ENCODE peak calls at places on chromosomes 3 and 15, in six cellular contexts. O is A549, C is NB4, V is GM12878, N is K562, J is HepG2. B is an unnamed sample.

GRCh38 chr3:109047366-109047765 is 70.6 kb downstream of the MORC1 start:
- DNase-seq in N (no peak), V (no peak), C (no peak), O (no peak), J (no peak), B (no peak)

GRCh38 chr3:116848402-116848801 is 138.8 kb downstream of the TUSC7 start:
- DNase-seq in J (no peak), N (no peak), V (no peak), C (no peak), O (no peak), B (no peak)

GRCh38 chr15:92525758-92526245 is 129.8 kb downstream of the FAM174B start:
- DNase-seq in N (no peak), J (no peak), V (no peak), O (no peak), C (no peak), B (no peak)

GRCh38 chr3:156259896-156260788 is 139.8 kb downstream of the KCNAB1 start:
- DNase-seq in V (no peak), O (no peak), N (no peak), C (no peak), J (no peak), B (peak)

GRCh38 chr15:83318861-83319415 is 34.5 kb upstream of the BNC1 start:
- DNase-seq in N (no peak), J (no peak), O (no peak), C (no peak), V (no peak), B (no peak)

GRCh38 chr3:14422016-14422963 is 19.9 kb downstream of the SLC6A6 start:
- DNase-seq in J (no peak), V (no peak), N (no peak), C (no peak), O (no peak), B (no peak)

GRCh38 chr15:69359724-69360123 is 54.4 kb upstream of the KIF23 start:
- DNase-seq in N (no peak), V (no peak), O (no peak), C (peak), J (no peak), B (no peak)

GRCh38 chr3:57951106-57951882 is 56.9 kb upstream of the FLNB start:
- DNase-seq in V (no peak), C (peak), J (peak), N (peak), O (peak), B (peak)

GRCh38 chr15:100623301-100623700 is 20.9 kb downstream of the ASB7 start:
- DNase-seq in J (no peak), O (no peak), N (no peak), V (no peak), C (no peak), B (no peak)

GRCh38 chr15:59892995-59893394 is 111.1 kb upstream of the FOXB1 start:
- DNase-seq in C (peak), O (no peak), V (no peak), J (no peak), N (no peak), B (no peak)

GRCh38 chr3:53457068-53457467 is 37.3 kb upstream of the CACNA1D start:
- DNase-seq in N (no peak), J (no peak), O (no peak), C (peak), V (no peak), B (no peak)

GRCh38 chr3:144018776-144019175 is 47.2 kb downstream of the DIPK2A start:
- DNase-seq in C (no peak), N (no peak), O (no peak), J (no peak), V (no peak), B (no peak)

GRCh38 chr15:101318810-101319200 is 23.8 kb upstream of the SNRPA1 start:
- DNase-seq in J (no peak), V (no peak), O (no peak), C (peak), N (no peak), B (no peak)

GRCh38 chr3:105253225-105253624 is 113.5 kb upstream of the ALCAM start:
- DNase-seq in J (no peak), V (no peak), N (no peak), O (no peak), C (no peak), B (peak)
- TF ChIP-seq MYC in J (no peak), V (no peak), N (no peak), O (no peak), C (no peak), B (no peak)

DNA sequence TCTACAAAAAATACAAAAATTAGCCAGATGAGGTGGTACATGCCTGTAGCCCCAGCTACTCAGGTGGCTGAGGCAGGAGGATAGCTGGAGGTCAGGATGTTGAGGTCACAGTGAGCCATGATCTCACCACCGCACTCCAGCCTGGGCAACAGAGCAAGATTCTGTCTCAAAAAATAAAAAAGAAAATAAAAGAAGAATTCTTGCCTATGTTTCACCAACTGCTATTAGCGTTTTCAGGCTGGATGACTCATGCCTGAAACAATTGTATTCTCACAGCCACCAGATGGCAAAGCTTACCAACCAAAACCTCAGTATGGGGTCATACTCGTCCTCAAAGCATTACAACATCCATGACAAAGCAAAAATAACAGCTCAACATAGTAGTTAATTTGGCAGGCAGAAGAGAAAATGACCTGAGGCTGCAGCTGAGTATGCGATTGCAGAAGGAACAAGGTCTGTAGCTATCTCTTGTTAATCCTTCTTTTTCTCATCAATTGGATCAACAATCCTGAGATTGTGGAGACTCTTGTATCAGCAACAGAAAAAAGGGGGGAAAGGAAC is 52.2 kb downstream of the TP53BP1 start:
- DNase-seq in O (peak), J (peak), N (peak), V (peak), C (peak), B (peak)
- TF ChIP-seq MYC in O (no peak), J (no peak), N (no peak), V (no peak), C (peak), B (no peak)

GRCh38 chr3:35663471-35663870 is 24.1 kb downstream of the ARPP21 start:
- DNase-seq in J (no peak), V (no peak), O (no peak), C (no peak), N (no peak), B (no peak)

GRCh38 chr3:35664460-35664919 is 25.2 kb downstream of the ARPP21 start:
- DNase-seq in V (peak), O (no peak), J (no peak), N (no peak), C (no peak), B (peak)

GRCh38 chr3:35665390-35666055 is 26.2 kb downstream of the ARPP21 start:
- DNase-seq in C (no peak), N (no peak), J (no peak), O (no peak), V (no peak), B (peak)

GRCh38 chr3:35654471-35654870 is 15.1 kb downstream of the ARPP21 start:
- DNase-seq in J (no peak), N (no peak), C (no peak), O (no peak), V (no peak), B (no peak)

DNA sequence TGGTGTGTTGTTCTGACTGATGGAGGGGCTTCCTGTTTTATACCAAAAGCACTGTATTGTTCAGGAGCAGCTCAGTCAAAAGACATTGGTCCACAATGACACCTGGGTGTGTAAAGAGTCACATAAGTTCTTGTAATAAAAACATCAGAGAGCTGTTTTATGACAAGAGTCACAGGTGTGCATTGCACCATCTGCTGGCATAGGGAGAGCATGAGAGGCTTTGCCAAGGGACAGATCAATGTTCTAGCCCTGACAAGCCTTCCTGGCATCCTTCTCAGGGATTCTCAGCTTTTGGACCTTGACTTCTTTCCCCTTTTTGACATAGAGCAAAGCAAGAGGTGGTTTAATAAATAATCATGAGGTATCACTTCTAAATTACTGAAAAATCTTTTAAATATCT is 20.5 kb downstream of the ARPP21 start:
- DNase-seq in C (peak), N (no peak), V (no peak), J (peak), O (no peak), B (no peak)
- TF ChIP-seq MYC in C (no peak), N (no peak), V (no peak), J (no peak), O (no peak), B (no peak)

GRCh38 chr3:128469128-128469527 is 2.4 kb upstream of the DNAJB8 start:
- DNase-seq in C (no peak), N (no peak), J (no peak), V (no peak), O (no peak), B (no peak)

GRCh38 chr3:128464702-128465101 is 2.0 kb downstream of the DNAJB8 start:
- DNase-seq in C (no peak), O (no peak), V (no peak), J (no peak), N (no peak), B (no peak)

GRCh38 chr3:128469584-128469983 is 2.9 kb upstream of the DNAJB8 start:
- DNase-seq in O (no peak), V (no peak), N (no peak), C (no peak), J (no peak), B (no peak)

GRCh38 chr3:128468285-128468790 is 1.6 kb upstream of the DNAJB8 start:
- DNase-seq in O (no peak), C (no peak), J (no peak), V (no peak), N (no peak), B (no peak)

DNA sequence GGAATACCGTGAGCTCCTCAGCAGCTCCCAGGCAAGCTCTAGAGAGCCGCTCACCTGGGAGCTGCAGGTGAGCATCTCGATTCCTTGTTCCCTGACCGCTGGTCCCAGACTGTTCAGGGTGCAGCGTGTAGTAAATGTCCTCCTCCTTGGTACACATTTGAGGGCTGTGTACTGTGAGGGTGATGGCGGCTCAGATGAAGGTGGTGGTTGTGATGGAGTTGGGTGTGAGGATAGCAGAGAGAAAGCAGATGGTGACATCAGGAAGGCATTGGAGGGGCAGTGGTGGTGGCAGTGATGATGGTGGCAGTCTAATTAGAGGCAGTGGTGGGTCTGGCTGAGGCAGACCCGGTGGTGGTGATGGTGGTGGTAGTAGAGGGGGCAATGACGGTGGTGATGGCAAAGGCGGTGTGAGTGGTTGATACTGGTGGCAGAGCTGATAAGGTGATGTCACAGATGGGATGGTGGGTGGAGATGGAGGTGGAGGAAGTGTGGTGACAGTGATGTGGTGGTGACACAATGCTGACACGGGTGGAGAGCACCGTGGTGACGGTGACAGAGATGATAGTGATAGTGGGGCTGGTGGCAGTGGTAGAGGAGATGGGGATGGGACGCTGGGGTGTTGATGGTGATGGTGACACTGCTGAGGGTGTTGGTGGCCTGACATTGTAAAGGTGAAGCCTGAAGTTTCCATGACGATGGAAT is at the start of gene DNAJB8:
- DNase-seq in N (peak), O (no peak), V (no peak), C (no peak), J (no peak), B (no peak)
- TF ChIP-seq MYC in N (no peak), O (no peak), V (no peak), C (no peak), J (no peak), B (no peak)

GRCh38 chr15:77225641-77226040 is 154.7 kb upstream of the TSPAN3 start:
- DNase-seq in C (peak), V (no peak), J (peak), N (no peak), O (no peak), B (peak)

GRCh38 chr15:77226652-77227051 is 155.7 kb upstream of the TSPAN3 start:
- DNase-seq in V (no peak), J (peak), C (no peak), N (no peak), O (no peak), B (peak)

GRCh38 chr15:77221708-77222107 is 150.8 kb upstream of the TSPAN3 start:
- DNase-seq in J (no peak), O (no peak), N (no peak), V (no peak), C (no peak), B (no peak)

GRCh38 chr15:77225088-77225487 is 154.2 kb upstream of the TSPAN3 start:
- DNase-seq in V (no peak), O (no peak), C (peak), N (no peak), J (no peak), B (peak)

GRCh38 chr15:77224352-77224751 is 153.4 kb upstream of the TSPAN3 start:
- DNase-seq in O (no peak), C (no peak), N (no peak), J (peak), V (no peak), B (peak)
- TF ChIP-seq MYC in O (no peak), C (no peak), N (no peak), J (no peak), V (no peak), B (no peak)

GRCh38 chr15:81255596-81255995 is 58.9 kb downstream of the IL16 start:
- DNase-seq in V (no peak), N (no peak), J (no peak), O (no peak), C (no peak), B (no peak)

GRCh38 chr15:81258455-81258854 is 61.8 kb downstream of the IL16 start:
- DNase-seq in N (no peak), J (no peak), C (no peak), V (no peak), O (no peak), B (no peak)

GRCh38 chr15:81254277-81255265 is 57.9 kb downstream of the IL16 start:
- DNase-seq in O (no peak), J (no peak), N (no peak), V (no peak), C (no peak), B (no peak)

GRCh38 chr15:81257435-81257834 is 60.8 kb downstream of the IL16 start:
- DNase-seq in C (no peak), O (no peak), V (no peak), J (no peak), N (no peak), B (no peak)

GRCh38 chr15:81256916-81257315 is 60.2 kb downstream of the IL16 start:
- DNase-seq in N (no peak), O (no peak), J (no peak), V (no peak), C (peak), B (peak)
- TF ChIP-seq MYC in N (no peak), O (no peak), J (no peak), V (no peak), C (no peak), B (no peak)

DNA sequence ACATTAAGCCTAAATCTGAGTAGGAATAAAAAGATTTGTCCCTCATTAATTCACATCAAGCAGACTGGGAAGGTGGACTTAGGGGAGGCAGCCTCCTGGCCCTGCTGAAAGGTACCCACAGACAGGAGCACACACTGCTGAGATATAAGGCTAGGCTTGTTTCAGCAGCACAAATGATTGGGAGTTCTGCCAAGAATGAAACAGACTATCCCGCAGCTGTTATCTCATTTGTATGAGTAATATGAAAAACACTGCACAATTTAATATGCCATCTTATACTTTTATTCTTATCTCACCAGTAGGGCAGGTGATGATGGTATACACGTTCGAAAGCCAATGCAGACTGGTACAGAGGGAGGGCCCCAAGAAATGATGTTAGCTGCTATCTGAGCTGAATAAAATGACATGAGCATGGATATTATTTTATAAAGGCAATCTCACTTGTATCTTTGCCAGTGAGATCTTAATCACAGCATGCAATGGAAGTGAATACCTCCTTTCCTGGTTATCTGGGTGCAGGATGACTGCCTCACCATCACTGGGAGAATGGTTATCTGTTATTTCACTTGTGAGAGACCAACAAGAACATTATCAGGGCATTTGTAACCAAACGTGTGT is 258.7 kb upstream of the PPP2R3A start:
- DNase-seq in J (no peak), N (no peak), C (no peak), V (no peak), O (no peak), B (no peak)
- TF ChIP-seq MYC in J (no peak), N (no peak), C (no peak), V (no peak), O (no peak), B (no peak)

GRCh38 chr15:96264801-96265515 is 65.5 kb upstream of the NR2F2 start:
- DNase-seq in C (no peak), J (peak), O (peak), N (peak), V (no peak), B (no peak)

GRCh38 chr15:96270581-96271172 is 59.8 kb upstream of the NR2F2 start:
- DNase-seq in V (no peak), N (no peak), C (peak), O (no peak), J (peak), B (no peak)

GRCh38 chr15:96272427-96272826 is 58.1 kb upstream of the NR2F2 start:
- DNase-seq in O (no peak), N (no peak), J (no peak), V (no peak), C (no peak), B (no peak)

GRCh38 chr15:96267463-96267862 is 63.0 kb upstream of the NR2F2 start:
- DNase-seq in J (no peak), O (no peak), C (no peak), N (no peak), V (no peak), B (no peak)

GRCh38 chr15:96268421-96269204 is 61.9 kb upstream of the NR2F2 start:
- DNase-seq in C (no peak), V (no peak), N (no peak), O (no peak), J (no peak), B (no peak)
- TF ChIP-seq MYC in C (no peak), V (no peak), N (no peak), O (no peak), J (no peak), B (no peak)

GRCh38 chr3:28700728-28701127 is 352.1 kb upstream of the AZI2 start:
- DNase-seq in V (no peak), J (no peak), N (no peak), C (no peak), O (no peak), B (no peak)
- TF ChIP-seq MYC in V (no peak), J (no peak), N (no peak), C (no peak), O (no peak), B (no peak)

DNA sequence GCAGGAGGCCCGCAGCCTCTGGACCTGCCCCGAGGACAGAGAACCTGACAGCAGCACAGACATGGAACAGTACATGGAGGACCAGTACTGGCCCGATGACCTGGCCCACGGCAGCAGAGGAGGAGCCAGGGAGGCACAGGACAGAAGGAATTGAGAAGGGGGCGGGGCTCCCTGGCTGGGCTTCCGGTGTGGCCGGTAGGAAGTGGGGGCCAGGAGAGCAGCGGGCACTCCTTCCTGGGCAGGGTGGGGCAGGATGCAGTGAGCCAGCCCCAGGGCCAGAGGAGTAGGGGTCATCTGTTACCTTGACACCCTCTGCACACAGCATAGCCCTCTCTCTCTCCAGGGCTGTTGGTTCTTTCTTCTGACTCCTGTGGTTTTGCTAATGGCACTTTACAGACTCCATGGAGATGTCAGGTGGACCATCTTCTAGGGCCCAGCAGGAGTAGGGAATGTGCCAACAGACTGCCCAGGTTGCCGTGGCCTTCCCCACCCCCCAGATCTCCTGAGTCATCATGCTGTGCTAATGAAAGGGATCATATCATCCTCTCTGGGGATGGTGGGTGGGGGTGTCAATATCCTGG is 8.6 kb upstream of the ISG20 start:
- DNase-seq in J (no peak), O (no peak), V (no peak), C (no peak), N (no peak), B (peak)
- TF ChIP-seq MYC in J (no peak), O (no peak), V (no peak), C (no peak), N (no peak), B (no peak)

B was measured in endothelial cell of umbilical vein.